ENCODE peak calls at places on chromosomes 3 and 15, in six cellular contexts. One of them, this sample, is unnamed.

GRCh38 chr15:90192961-90193786 is 8.0 kb upstream of the SEMA4B start:
- DNase-seq in GM04504: no peak
- DNase-seq in heart right ventricle: no peak
- DNase-seq in dermis microvascular lymphatic vessel endothelial cell: no peak
- DNase-seq in CD4-positive, alpha-beta T cell: no peak
- DNase-seq in EH: no peak
- DNase-seq in this sample: no peak

GRCh38 chr3:103077910-103078309 is 643.1 kb downstream of the ZPLD1 start:
- DNase-seq in EH: no peak
- DNase-seq in dermis microvascular lymphatic vessel endothelial cell: no peak
- DNase-seq in heart right ventricle: no peak
- DNase-seq in CD4-positive, alpha-beta T cell: no peak
- DNase-seq in GM04504: no peak
- DNase-seq in this sample: no peak

GRCh38 chr3:106349191-106349881 is 480.5 kb upstream of the CBLB start:
- DNase-seq in GM04504: no peak
- DNase-seq in CD4-positive, alpha-beta T cell: no peak
- DNase-seq in heart right ventricle: no peak
- DNase-seq in dermis microvascular lymphatic vessel endothelial cell: no peak
- DNase-seq in EH: peak; percentile 59
- DNase-seq in this sample: no peak

GRCh38 chr3:29649815-29650547 is 369.1 kb downstream of the RBMS3 start:
- DNase-seq in CD4-positive, alpha-beta T cell: no peak
- DNase-seq in GM04504: no peak
- DNase-seq in heart right ventricle: no peak
- DNase-seq in EH: peak; percentile 65
- DNase-seq in dermis microvascular lymphatic vessel endothelial cell: no peak
- DNase-seq in this sample: no peak

GRCh38 chr3:156751461-156752025 is 74.6 kb upstream of the LEKR1 start:
- DNase-seq in dermis microvascular lymphatic vessel endothelial cell: no peak
- DNase-seq in CD4-positive, alpha-beta T cell: no peak
- DNase-seq in EH: peak; percentile 98
- DNase-seq in heart right ventricle: peak; percentile 49
- DNase-seq in GM04504: peak; percentile 98
- DNase-seq in this sample: no peak

GRCh38 chr3:136632625-136633081 is 119.5 kb downstream of the STAG1 start:
- DNase-seq in heart right ventricle: no peak
- DNase-seq in GM04504: no peak
- DNase-seq in dermis microvascular lymphatic vessel endothelial cell: no peak
- DNase-seq in CD4-positive, alpha-beta T cell: no peak
- DNase-seq in EH: peak; percentile 34
- DNase-seq in this sample: no peak

GRCh38 chr15:68352401-68353062 is 75.0 kb downstream of the FEM1B start:
- DNase-seq in GM04504: peak; percentile 93
- DNase-seq in CD4-positive, alpha-beta T cell: no peak
- DNase-seq in dermis microvascular lymphatic vessel endothelial cell: peak; percentile 77
- DNase-seq in heart right ventricle: no peak
- DNase-seq in EH: peak; percentile 99
- DNase-seq in this sample: no peak

GRCh38 chr3:163785693-163786092 is 1292.6 kb downstream of the SI start:
- DNase-seq in dermis microvascular lymphatic vessel endothelial cell: no peak
- DNase-seq in EH: no peak
- DNase-seq in GM04504: no peak
- DNase-seq in CD4-positive, alpha-beta T cell: no peak
- DNase-seq in heart right ventricle: no peak
- DNase-seq in this sample: no peak

GRCh38 chr3:104628185-104628789 is 738.4 kb upstream of the ALCAM start:
- DNase-seq in CD4-positive, alpha-beta T cell: no peak
- DNase-seq in GM04504: peak; percentile 32
- DNase-seq in heart right ventricle: no peak
- DNase-seq in EH: peak; percentile 70
- DNase-seq in dermis microvascular lymphatic vessel endothelial cell: peak; percentile 32
- DNase-seq in this sample: no peak

GRCh38 chr15:79644091-79644490 is 212.0 kb downstream of the MINAR1 start:
- DNase-seq in GM04504: peak; percentile 67
- DNase-seq in CD4-positive, alpha-beta T cell: no peak
- DNase-seq in heart right ventricle: no peak
- DNase-seq in dermis microvascular lymphatic vessel endothelial cell: peak; percentile 48
- DNase-seq in EH: peak; percentile 88
- DNase-seq in this sample: no peak

GRCh38 chr3:20696393-20697045 is 510.5 kb upstream of the SGO1 start:
- DNase-seq in dermis microvascular lymphatic vessel endothelial cell: no peak
- DNase-seq in heart right ventricle: no peak
- DNase-seq in GM04504: no peak
- DNase-seq in EH: no peak
- DNase-seq in CD4-positive, alpha-beta T cell: no peak
- DNase-seq in this sample: no peak

GRCh38 chr3:51354766-51355615 is 30.1 kb upstream of the MANF start:
- DNase-seq in EH: no peak
- DNase-seq in CD4-positive, alpha-beta T cell: no peak
- DNase-seq in dermis microvascular lymphatic vessel endothelial cell: no peak
- DNase-seq in heart right ventricle: no peak
- DNase-seq in GM04504: no peak
- DNase-seq in this sample: no peak

GRCh38 chr15:98966036-98966787 is 41.4 kb downstream of the PGPEP1L start:
- DNase-seq in GM04504: no peak
- DNase-seq in dermis microvascular lymphatic vessel endothelial cell: no peak
- DNase-seq in CD4-positive, alpha-beta T cell: no peak
- DNase-seq in EH: peak; percentile 65
- DNase-seq in heart right ventricle: no peak
- DNase-seq in this sample: no peak

GRCh38 chr3:76826915-76827314 is 213.0 kb upstream of the ROBO2 start:
- DNase-seq in CD4-positive, alpha-beta T cell: no peak
- DNase-seq in EH: no peak
- DNase-seq in heart right ventricle: no peak
- DNase-seq in GM04504: no peak
- DNase-seq in dermis microvascular lymphatic vessel endothelial cell: no peak
- DNase-seq in this sample: no peak

GRCh38 chr3:141237701-141238521 is 6.3 kb downstream of the PXYLP1 start:
- DNase-seq in EH: no peak
- DNase-seq in CD4-positive, alpha-beta T cell: no peak
- DNase-seq in dermis microvascular lymphatic vessel endothelial cell: no peak
- DNase-seq in heart right ventricle: peak; percentile 76
- DNase-seq in GM04504: no peak
- DNase-seq in this sample: no peak

GRCh38 chr15:39685999-39686613 is 96.5 kb downstream of the FSIP1 start:
- DNase-seq in EH: peak; percentile 70
- DNase-seq in heart right ventricle: no peak
- DNase-seq in dermis microvascular lymphatic vessel endothelial cell: peak; percentile 65
- DNase-seq in CD4-positive, alpha-beta T cell: peak; percentile 4
- DNase-seq in GM04504: no peak
- DNase-seq in this sample: no peak

GRCh38 chr15:93164409-93164808 is 75.4 kb upstream of the RGMA start:
- DNase-seq in GM04504: no peak
- DNase-seq in EH: no peak
- DNase-seq in heart right ventricle: no peak
- DNase-seq in CD4-positive, alpha-beta T cell: no peak
- DNase-seq in dermis microvascular lymphatic vessel endothelial cell: no peak
- DNase-seq in this sample: no peak

GRCh38 chr3:154214320-154214719 is 93.1 kb downstream of the ARHGEF26 start:
- DNase-seq in dermis microvascular lymphatic vessel endothelial cell: no peak
- DNase-seq in CD4-positive, alpha-beta T cell: no peak
- DNase-seq in heart right ventricle: no peak
- DNase-seq in EH: no peak
- DNase-seq in GM04504: no peak
- DNase-seq in this sample: no peak

GRCh38 chr15:33022629-33023028 is 171.9 kb downstream of the FMN1 start:
- DNase-seq in CD4-positive, alpha-beta T cell: no peak
- DNase-seq in dermis microvascular lymphatic vessel endothelial cell: peak; percentile 33
- DNase-seq in GM04504: peak; percentile 57
- DNase-seq in EH: peak; percentile 87
- DNase-seq in heart right ventricle: peak; percentile 77
- DNase-seq in this sample: no peak

GRCh38 chr15:45401665-45402161 is 23.4 kb upstream of the GATM start:
- DNase-seq in EH: no peak
- DNase-seq in heart right ventricle: no peak
- DNase-seq in CD4-positive, alpha-beta T cell: no peak
- DNase-seq in GM04504: no peak
- DNase-seq in dermis microvascular lymphatic vessel endothelial cell: no peak
- DNase-seq in this sample: no peak

GRCh38 chr15:62444104-62445027 is 279.3 kb upstream of the C2CD4B start:
- DNase-seq in GM04504: peak; percentile 96
- DNase-seq in CD4-positive, alpha-beta T cell: no peak
- DNase-seq in heart right ventricle: no peak
- DNase-seq in dermis microvascular lymphatic vessel endothelial cell: no peak
- DNase-seq in EH: peak; percentile 97
- DNase-seq in this sample: no peak

GRCh38 chr3:150238995-150239612 is 169.0 kb upstream of the TSC22D2 start:
- DNase-seq in EH: no peak
- DNase-seq in dermis microvascular lymphatic vessel endothelial cell: no peak
- DNase-seq in CD4-positive, alpha-beta T cell: no peak
- DNase-seq in GM04504: no peak
- DNase-seq in heart right ventricle: no peak
- DNase-seq in this sample: no peak

GRCh38 chr3:27426926-27427325 is 57.3 kb downstream of the SLC4A7 start:
- DNase-seq in dermis microvascular lymphatic vessel endothelial cell: no peak
- DNase-seq in heart right ventricle: no peak
- DNase-seq in CD4-positive, alpha-beta T cell: no peak
- DNase-seq in GM04504: no peak
- DNase-seq in EH: no peak
- DNase-seq in this sample: no peak

GRCh38 chr15:47484119-47484518 is 233.2 kb upstream of the SEMA6D start:
- DNase-seq in dermis microvascular lymphatic vessel endothelial cell: no peak
- DNase-seq in heart right ventricle: no peak
- DNase-seq in EH: peak; percentile 18
- DNase-seq in CD4-positive, alpha-beta T cell: no peak
- DNase-seq in GM04504: no peak
- DNase-seq in this sample: no peak

GRCh38 chr3:14452676-14453367 is 50.4 kb downstream of the SLC6A6 start:
- DNase-seq in GM04504: peak; percentile 97
- DNase-seq in heart right ventricle: peak; percentile 87
- DNase-seq in EH: peak; percentile 99
- DNase-seq in dermis microvascular lymphatic vessel endothelial cell: peak; percentile 91
- DNase-seq in CD4-positive, alpha-beta T cell: no peak
- DNase-seq in this sample: no peak

GRCh38 chr3:791442-791841 is 301.4 kb upstream of the CNTN6 start:
- DNase-seq in heart right ventricle: no peak
- DNase-seq in CD4-positive, alpha-beta T cell: no peak
- DNase-seq in GM04504: no peak
- DNase-seq in EH: no peak
- DNase-seq in dermis microvascular lymphatic vessel endothelial cell: no peak
- DNase-seq in this sample: no peak

GRCh38 chr3:121768452-121768851 is 18.9 kb upstream of the GOLGB1 start:
- DNase-seq in dermis microvascular lymphatic vessel endothelial cell: no peak
- DNase-seq in CD4-positive, alpha-beta T cell: no peak
- DNase-seq in heart right ventricle: no peak
- DNase-seq in GM04504: no peak
- DNase-seq in EH: no peak
- DNase-seq in this sample: no peak

GRCh38 chr3:195886181-195887141 is 21.9 kb downstream of the TNK2 start:
- DNase-seq in dermis microvascular lymphatic vessel endothelial cell: peak; percentile 78
- DNase-seq in EH: peak; percentile 44
- DNase-seq in heart right ventricle: peak; percentile 54
- DNase-seq in CD4-positive, alpha-beta T cell: no peak
- DNase-seq in GM04504: no peak
- DNase-seq in this sample: no peak

GRCh38 chr3:189517981-189518380 is 113.2 kb upstream of the TP63 start:
- DNase-seq in CD4-positive, alpha-beta T cell: no peak
- DNase-seq in dermis microvascular lymphatic vessel endothelial cell: no peak
- DNase-seq in EH: no peak
- DNase-seq in GM04504: no peak
- DNase-seq in heart right ventricle: no peak
- DNase-seq in this sample: no peak

GRCh38 chr3:25820372-25820771 is 30.5 kb downstream of the OXSM start:
- DNase-seq in CD4-positive, alpha-beta T cell: no peak
- DNase-seq in heart right ventricle: no peak
- DNase-seq in EH: peak; percentile 96
- DNase-seq in GM04504: peak; percentile 88
- DNase-seq in dermis microvascular lymphatic vessel endothelial cell: peak; percentile 30
- DNase-seq in this sample: no peak

GRCh38 chr15:29787767-29788166 is 34.5 kb downstream of the TJP1 start:
- DNase-seq in GM04504: no peak
- DNase-seq in EH: no peak
- DNase-seq in dermis microvascular lymphatic vessel endothelial cell: no peak
- DNase-seq in heart right ventricle: no peak
- DNase-seq in CD4-positive, alpha-beta T cell: no peak
- DNase-seq in this sample: no peak

GRCh38 chr15:55106155-55106554 is 90.6 kb downstream of the RSL24D1 start:
- DNase-seq in heart right ventricle: no peak
- DNase-seq in dermis microvascular lymphatic vessel endothelial cell: no peak
- DNase-seq in EH: no peak
- DNase-seq in GM04504: no peak
- DNase-seq in CD4-positive, alpha-beta T cell: no peak
- DNase-seq in this sample: no peak

GRCh38 chr3:127167315-127168043 is 25.5 kb upstream of the PRR23E start:
- DNase-seq in heart right ventricle: no peak
- DNase-seq in dermis microvascular lymphatic vessel endothelial cell: no peak
- DNase-seq in CD4-positive, alpha-beta T cell: no peak
- DNase-seq in EH: no peak
- DNase-seq in GM04504: no peak
- DNase-seq in this sample: no peak

GRCh38 chr3:185084883-185085282 is 68.0 kb downstream of the C3orf70 start:
- DNase-seq in heart right ventricle: no peak
- DNase-seq in dermis microvascular lymphatic vessel endothelial cell: no peak
- DNase-seq in GM04504: peak; percentile 72
- DNase-seq in CD4-positive, alpha-beta T cell: no peak
- DNase-seq in EH: peak; percentile 92
- DNase-seq in this sample: no peak

GRCh38 chr3:45343947-45344346 is 44.4 kb upstream of the LARS2 start:
- DNase-seq in EH: peak; percentile 48
- DNase-seq in heart right ventricle: no peak
- DNase-seq in dermis microvascular lymphatic vessel endothelial cell: no peak
- DNase-seq in GM04504: no peak
- DNase-seq in CD4-positive, alpha-beta T cell: no peak
- DNase-seq in this sample: no peak

GRCh38 chr15:101615986-101616848 is 36.0 kb downstream of the TM2D3 start:
- DNase-seq in heart right ventricle: peak; percentile 80
- DNase-seq in GM04504: peak; percentile 54
- DNase-seq in EH: peak; percentile 86
- DNase-seq in CD4-positive, alpha-beta T cell: no peak
- DNase-seq in dermis microvascular lymphatic vessel endothelial cell: no peak
- DNase-seq in this sample: no peak

GRCh38 chr15:82566690-82567089 is 26.4 kb upstream of the RPS17 start:
- DNase-seq in dermis microvascular lymphatic vessel endothelial cell: no peak
- DNase-seq in heart right ventricle: no peak
- DNase-seq in CD4-positive, alpha-beta T cell: no peak
- DNase-seq in EH: peak; percentile 83
- DNase-seq in GM04504: no peak
- DNase-seq in this sample: no peak

GRCh38 chr3:194254032-194254431 is 97.1 kb downstream of the CPN2 start:
- DNase-seq in heart right ventricle: no peak
- DNase-seq in EH: no peak
- DNase-seq in GM04504: no peak
- DNase-seq in dermis microvascular lymphatic vessel endothelial cell: no peak
- DNase-seq in CD4-positive, alpha-beta T cell: no peak
- DNase-seq in this sample: no peak

GRCh38 chr3:42144209-42144608 is 53.1 kb downstream of the TRAK1 start:
- DNase-seq in EH: no peak
- DNase-seq in GM04504: no peak
- DNase-seq in CD4-positive, alpha-beta T cell: no peak
- DNase-seq in heart right ventricle: no peak
- DNase-seq in dermis microvascular lymphatic vessel endothelial cell: no peak
- DNase-seq in this sample: no peak

This sample was measured in T-helper 17 cell.